ENCODE peak calls at places on chromosome 11, in seven cellular contexts. P, E, L, R, U, F and O are unnamed samples.

GRCh38 chr11:96111308-96111707 is 187.4 kb upstream of the MTMR2 start:
- DNase-seq in R (no peak), U (no peak), P (no peak), L (no peak), E (no peak), F (no peak), O (no peak)

GRCh38 chr11:39435641-39436040 is 2023.8 kb downstream of the LRRC4C start:
- DNase-seq in L (no peak), F (no peak), E (no peak), U (no peak), P (no peak), R (no peak), O (no peak)

GRCh38 chr11:30346068-30346688 is 23.3 kb downstream of the ARL14EP start:
- DNase-seq in P (no peak), R (no peak), L (peak; percentile 15), F (no peak), U (peak; percentile 62), E (peak; percentile 87), O (no peak)

GRCh38 chr11:75326439-75326810 is 25.0 kb downstream of the ARRB1 start:
- DNase-seq in P (no peak), U (no peak), E (no peak), F (no peak), L (no peak), R (no peak), O (no peak)

GRCh38 chr11:8357505-8357888 is 93.8 kb upstream of the LMO1 start:
- DNase-seq in R (no peak), F (no peak), L (no peak), P (peak; percentile 40), E (no peak), U (no peak), O (no peak)

GRCh38 chr11:123677510-123677909 is 23.1 kb upstream of the SCN3B start:
- DNase-seq in U (no peak), E (no peak), R (no peak), L (no peak), P (no peak), F (no peak), O (no peak)

GRCh38 chr11:62666259-62666926 is 1.3 kb downstream of the CSKMT start:
- DNase-seq in R (no peak), F (no peak), U (no peak), P (no peak), E (no peak), L (no peak), O (no peak)

GRCh38 chr11:105177658-105178057 is 38.1 kb upstream of the CARD18 start:
- DNase-seq in L (peak; percentile 63), F (no peak), U (peak; percentile 92), P (no peak), E (no peak), R (no peak), O (no peak)

GRCh38 chr11:6431861-6432260 is 8.9 kb downstream of the HPX start:
- DNase-seq in P (no peak), U (peak; percentile 65), L (no peak), R (no peak), E (no peak), F (no peak), O (no peak)

GRCh38 chr11:82765466-82766034 is 31.9 kb upstream of the FAM181B start:
- DNase-seq in L (no peak), R (no peak), P (no peak), U (no peak), E (no peak), F (no peak), O (no peak)

GRCh38 chr11:64687204-64687603 is 35.8 kb downstream of the NRXN2 start:
- DNase-seq in L (no peak), P (peak; percentile 63), R (no peak), U (no peak), F (peak; percentile 55), E (no peak), O (no peak)

GRCh38 chr11:16133867-16134266 is 222.5 kb downstream of the SOX6 start:
- DNase-seq in U (no peak), E (no peak), P (no peak), R (no peak), F (no peak), L (no peak), O (no peak)

GRCh38 chr11:79536155-79536917 is 95.5 kb upstream of the TENM4 start:
- DNase-seq in E (no peak), F (no peak), R (no peak), P (no peak), U (no peak), L (no peak), O (no peak)

GRCh38 chr11:76246271-76246933 is 40.1 kb upstream of the WNT11 start:
- DNase-seq in L (no peak), F (no peak), R (no peak), E (no peak), U (no peak), P (no peak), O (no peak)

GRCh38 chr11:61828629-61829407 is 718 bp downstream of the FADS2 start:
- DNase-seq in P (peak; percentile 72), R (peak; percentile 46), L (no peak), U (no peak), E (peak; percentile 74), F (peak; percentile 62), O (no peak)

GRCh38 chr11:5712507-5712906 is 22.9 kb downstream of the TRIM22 start:
- DNase-seq in L (no peak), P (no peak), F (no peak), R (no peak), E (no peak), U (peak; percentile 5), O (no peak)

GRCh38 chr11:36177837-36178236 is 111.4 kb downstream of the COMMD9 start:
- DNase-seq in F (no peak), U (no peak), P (no peak), R (no peak), E (no peak), L (no peak), O (no peak)

GRCh38 chr11:12602421-12602820 is 71.8 kb upstream of the TEAD1 start:
- DNase-seq in U (no peak), P (no peak), L (no peak), F (no peak), R (no peak), E (no peak), O (no peak)

GRCh38 chr11:128802358-128802981 is 64.6 kb downstream of the KCNJ1 start:
- DNase-seq in L (no peak), F (no peak), E (peak; percentile 39), U (no peak), P (no peak), R (no peak), O (no peak)

GRCh38 chr11:73182824-73183321 is 35.2 kb upstream of the P2RY2 start:
- DNase-seq in U (no peak), E (peak; percentile 55), P (no peak), L (no peak), F (peak; percentile 60), R (no peak), O (no peak)

GRCh38 chr11:124717786-124718634 is 21.7 kb upstream of the NRGN start:
- DNase-seq in U (peak; percentile 34), R (no peak), F (peak; percentile 56), P (peak; percentile 81), L (no peak), E (peak; percentile 15), O (no peak)

GRCh38 chr11:19352736-19353110 is 112.0 kb upstream of the E2F8 start:
- DNase-seq in E (no peak), F (no peak), U (no peak), R (no peak), P (no peak), L (no peak), O (no peak)

GRCh38 chr11:19353287-19353686 is 112.5 kb upstream of the E2F8 start:
- DNase-seq in F (no peak), R (no peak), E (no peak), P (no peak), L (no peak), U (no peak), O (no peak)

GRCh38 chr11:19351426-19351825 is 110.7 kb upstream of the E2F8 start:
- DNase-seq in E (no peak), L (no peak), P (no peak), R (no peak), F (no peak), U (no peak), O (no peak)

GRCh38 chr11:19350093-19350665 is 109.4 kb upstream of the E2F8 start:
- DNase-seq in R (no peak), U (no peak), F (no peak), P (no peak), L (no peak), E (no peak), O (no peak)

GRCh38 chr11:19352072-19352735 is 111.5 kb upstream of the E2F8 start:
- DNase-seq in U (no peak), F (no peak), R (no peak), L (no peak), P (no peak), E (no peak), O (no peak)
- H3K27me3 ChIP-seq in U (peaks cover 60% of the 10 kb centered on the region), F (peaks cover 59% of the 10 kb centered on the region), R (no peaks in the 10 kb centered on the region), L (peaks cover 59% of the 10 kb centered on the region), P (peaks cover 21% of the 10 kb centered on the region), E (peaks cover 78% of the 10 kb centered on the region), O (no peaks in the 10 kb centered on the region)

DNA sequence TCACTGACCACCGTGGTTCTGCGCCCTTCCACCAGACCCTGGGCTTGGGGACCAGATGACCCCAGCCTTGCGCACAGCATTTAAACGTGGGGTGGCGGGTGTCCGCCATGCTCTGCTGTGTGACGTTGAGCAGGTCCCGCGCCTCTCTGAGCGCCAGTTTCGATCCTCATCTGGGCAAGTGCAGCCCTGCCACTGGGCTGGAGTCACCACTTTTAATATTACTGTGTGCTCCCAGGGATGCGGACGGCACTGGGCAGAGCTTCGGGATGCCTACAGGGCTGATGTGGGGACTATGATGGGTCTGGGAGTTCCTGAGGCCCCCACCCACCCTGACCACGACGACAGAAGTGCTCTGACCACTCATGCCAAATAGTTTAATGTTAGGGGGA is 1.2 kb upstream of the NUDT8 start:
- DNase-seq in E (no peak), L (no peak), R (no peak), P (no peak), U (no peak), F (no peak), O (no peak)
- TF ChIP-seq CTCF in E (no peak), L (no peak), R (no peak), P (no peak), U (no peak), F (peak; percentile 1), O (no peak)

GRCh38 chr11:131593301-131593700 is 222.9 kb downstream of the NTM start:
- DNase-seq in L (no peak), U (no peak), P (no peak), F (no peak), R (no peak), E (no peak), O (no peak)
- H3K27ac ChIP-seq in L (no peak overlapping the region), U (no peak overlapping the region), P (no peak overlapping the region), F (no peak overlapping the region), R (no peak overlapping the region), E (no peak overlapping the region), O (no peak overlapping the region)

DNA sequence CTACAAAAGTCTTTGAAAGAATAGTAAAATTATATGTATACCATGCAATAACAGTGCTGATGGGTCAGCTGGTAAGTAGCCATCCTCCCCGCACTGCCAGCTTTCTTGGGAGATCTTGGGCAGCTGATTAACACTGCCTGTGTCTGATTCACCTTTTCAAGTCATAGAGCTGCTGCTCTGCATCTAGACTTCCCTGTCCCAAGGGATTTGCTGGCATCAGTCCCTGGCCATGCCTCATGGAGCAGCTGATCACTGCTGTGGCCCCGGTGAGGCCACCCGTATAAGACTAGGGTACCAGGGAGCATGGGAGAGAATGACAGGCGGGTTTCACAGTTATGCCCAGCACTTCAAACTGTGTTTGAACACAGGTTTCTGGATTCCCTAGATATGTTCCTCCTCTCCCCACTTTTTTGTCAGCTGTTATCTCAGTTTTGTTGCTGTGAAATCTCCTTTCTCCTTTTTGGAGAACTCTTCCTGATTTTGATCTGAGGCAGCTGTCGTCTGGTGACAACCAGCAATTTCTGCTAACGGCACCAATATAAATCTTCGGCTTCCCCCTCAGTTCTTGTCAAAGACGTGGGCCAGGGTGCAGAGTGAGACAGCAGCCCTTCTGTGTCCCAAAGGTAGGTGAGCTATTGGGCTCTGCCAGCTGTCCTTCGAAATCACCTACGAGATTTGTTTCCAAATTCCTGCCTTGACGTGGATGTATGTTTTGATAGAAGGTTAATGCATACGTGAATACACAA is 439.0 kb downstream of the NTM start:
- DNase-seq in R (no peak), P (no peak), F (no peak), U (no peak), E (no peak), L (no peak), O (no peak)
- H3K27me3 ChIP-seq in R (no peaks in the 10 kb centered on the region), P (no peaks in the 10 kb centered on the region), F (peaks cover 86% of the 10 kb centered on the region), U (peaks cover 40% of the 10 kb centered on the region), E (peaks cover 26% of the 10 kb centered on the region), L (peaks cover 22% of the 10 kb centered on the region), O (no peaks in the 10 kb centered on the region)